ENCODE peak calls at places on chromosomes 13 and 19, in eight cellular contexts. F, S, I, Y, K, X, V and B are unnamed samples.

GRCh38 chr19:1172353-1173159 is 1.5 kb downstream of the SBNO2 start:
- DNase-seq in F (peak), S (no peak), I (no peak), Y (peak), K (peak), X (no peak), V (peak), B (no peak)

GRCh38 chr13:41054212-41054877 is 7.0 kb upstream of the WBP4 start:
- DNase-seq in F (no peak), S (peak), I (peak), Y (peak), K (no peak), X (no peak), V (peak), B (no peak)

GRCh38 chr13:73074101-73074500 is 15.3 kb downstream of the KLF5 start:
- DNase-seq in F (no peak), S (no peak), I (no peak), Y (no peak), K (no peak), X (no peak), V (no peak), B (no peak)

GRCh38 chr13:37067874-37068273 is 8.4 kb upstream of the SUPT20H start:
- DNase-seq in F (no peak), S (no peak), I (no peak), Y (no peak), K (no peak), X (no peak), V (no peak), B (no peak)

GRCh38 chr19:56253737-56254136 is 18.8 kb upstream of the EDDM13 start:
- DNase-seq in F (no peak), S (no peak), I (peak), Y (peak), K (no peak), X (no peak), V (peak), B (no peak)

GRCh38 chr13:44362394-44363040 is 11.1 kb upstream of the SERP2 start:
- DNase-seq in F (no peak), S (no peak), I (peak), Y (no peak), K (no peak), X (no peak), V (no peak), B (no peak)

GRCh38 chr19:640156-640548 is 473 bp downstream of the FGF22 start:
- DNase-seq in F (no peak), S (no peak), I (no peak), Y (no peak), K (no peak), X (no peak), V (no peak), B (no peak)

GRCh38 chr19:14073925-14074838 is 1.6 kb downstream of the MISP3 start:
- DNase-seq in F (no peak), S (no peak), I (no peak), Y (no peak), K (no peak), X (peak), V (no peak), B (no peak)

GRCh38 chr13:113109151-113110047 is 3.8 kb downstream of the F7 start:
- DNase-seq in F (peak), S (no peak), I (no peak), Y (no peak), K (peak), X (no peak), V (no peak), B (no peak)

GRCh38 chr13:85806553-85807175 is 7.4 kb upstream of the SLITRK6 start:
- DNase-seq in F (no peak), S (no peak), I (no peak), Y (peak), K (no peak), X (no peak), V (peak), B (no peak)

GRCh38 chr19:41351339-41352245 is 2.1 kb downstream of the TGFB1 start:
- DNase-seq in F (peak), S (peak), I (peak), Y (no peak), K (peak), X (peak), V (no peak), B (no peak)